ENCODE peak calls at places on chromosomes 3 and 15, in four cellular contexts. One of them, this sample, is unnamed.

GRCh38 chr3:78868570-78868969 is 899.2 kb downstream of the ROBO1 start:
- DNase-seq in BE2C: no peak
- DNase-seq in endothelial cell: no peak
- DNase-seq in fibroblast of mammary gland: no peak
- DNase-seq in this sample: no peak

GRCh38 chr3:35322070-35322469 is 317.3 kb upstream of the ARPP21 start:
- DNase-seq in BE2C: no peak
- DNase-seq in endothelial cell: no peak
- DNase-seq in fibroblast of mammary gland: peak
- DNase-seq in this sample: no peak

GRCh38 chr3:124920718-124921117 is 13.8 kb downstream of the MUC13 start:
- DNase-seq in BE2C: no peak
- DNase-seq in endothelial cell: no peak
- DNase-seq in fibroblast of mammary gland: no peak
- DNase-seq in this sample: no peak

GRCh38 chr3:197021231-197021630 is 8.4 kb downstream of the MELTF start:
- DNase-seq in BE2C: no peak
- DNase-seq in endothelial cell: no peak
- DNase-seq in fibroblast of mammary gland: no peak
- DNase-seq in this sample: no peak

GRCh38 chr3:128078875-128079274 is 26.6 kb downstream of the SEC61A1 start:
- DNase-seq in BE2C: no peak
- DNase-seq in endothelial cell: no peak
- DNase-seq in fibroblast of mammary gland: no peak
- DNase-seq in this sample: no peak

GRCh38 chr3:189041482-189042090 is 130.2 kb upstream of the TPRG1 start:
- DNase-seq in BE2C: peak
- DNase-seq in endothelial cell: peak
- DNase-seq in fibroblast of mammary gland: peak
- DNase-seq in this sample: peak

GRCh38 chr3:102741105-102741504 is 306.3 kb downstream of the ZPLD1 start:
- DNase-seq in BE2C: peak
- DNase-seq in endothelial cell: no peak
- DNase-seq in fibroblast of mammary gland: no peak
- DNase-seq in this sample: no peak

GRCh38 chr3:178434206-178434805 is 101.9 kb upstream of the KCNMB2 start:
- DNase-seq in BE2C: no peak
- DNase-seq in endothelial cell: no peak
- DNase-seq in fibroblast of mammary gland: no peak
- DNase-seq in this sample: peak

GRCh38 chr3:163476179-163476578 is 1602.1 kb downstream of the SI start:
- DNase-seq in BE2C: no peak
- DNase-seq in endothelial cell: no peak
- DNase-seq in fibroblast of mammary gland: no peak
- DNase-seq in this sample: no peak

GRCh38 chr15:34147371-34148140 is 45.7 kb downstream of the PGBD4 start:
- DNase-seq in BE2C: no peak
- DNase-seq in endothelial cell: no peak
- DNase-seq in fibroblast of mammary gland: peak
- DNase-seq in this sample: no peak